ENCODE peak calls at places on chromosomes 16 and 17, in seven cellular contexts. One of them, this sample, is unnamed.

GRCh38 chr17:3879181-3879580 is 13.7 kb downstream of the CAMKK1 start:
- DNase-seq in left lobe of liver: no peak
- DNase-seq in epithelial cell of esophagus: no peak
- DNase-seq in transverse colon: no peak
- DNase-seq in amniotic stem cell: peak; percentile 25
- DNase-seq in activated effector memory CD4-positive, alpha-beta T cell treated with anti-CD3 and anti-CD28 coated beads, Interleukin-2, amount 50 U/mL, for 16 hours: no peak
- DNase-seq in Peyer's patch: no peak
- DNase-seq in this sample: no peak

GRCh38 chr16:53611151-53611802 is 92.4 kb downstream of the RPGRIP1L start:
- DNase-seq in left lobe of liver: no peak
- DNase-seq in epithelial cell of esophagus: no peak
- DNase-seq in transverse colon: no peak
- DNase-seq in amniotic stem cell: no peak
- DNase-seq in activated effector memory CD4-positive, alpha-beta T cell treated with anti-CD3 and anti-CD28 coated beads, Interleukin-2, amount 50 U/mL, for 16 hours: no peak
- DNase-seq in Peyer's patch: no peak
- DNase-seq in this sample: no peak

GRCh38 chr16:90031931-90032663 is 12.8 kb upstream of the DBNDD1 start:
- DNase-seq in left lobe of liver: no peak
- DNase-seq in epithelial cell of esophagus: peak; percentile 54
- DNase-seq in transverse colon: no peak
- DNase-seq in amniotic stem cell: no peak
- DNase-seq in activated effector memory CD4-positive, alpha-beta T cell treated with anti-CD3 and anti-CD28 coated beads, Interleukin-2, amount 50 U/mL, for 16 hours: no peak
- DNase-seq in Peyer's patch: no peak
- DNase-seq in this sample: no peak

GRCh38 chr17:79866791-79867190 is 27.6 kb upstream of the CBX4 start:
- DNase-seq in left lobe of liver: no peak
- DNase-seq in epithelial cell of esophagus: no peak
- DNase-seq in transverse colon: no peak
- DNase-seq in amniotic stem cell: no peak
- DNase-seq in activated effector memory CD4-positive, alpha-beta T cell treated with anti-CD3 and anti-CD28 coated beads, Interleukin-2, amount 50 U/mL, for 16 hours: no peak
- DNase-seq in Peyer's patch: no peak
- DNase-seq in this sample: no peak

GRCh38 chr16:8173111-8173644 is 417.1 kb downstream of the TMEM114 start:
- DNase-seq in left lobe of liver: peak; percentile 75
- DNase-seq in epithelial cell of esophagus: peak; percentile 67
- DNase-seq in transverse colon: peak; percentile 68
- DNase-seq in amniotic stem cell: no peak
- DNase-seq in activated effector memory CD4-positive, alpha-beta T cell treated with anti-CD3 and anti-CD28 coated beads, Interleukin-2, amount 50 U/mL, for 16 hours: no peak
- DNase-seq in Peyer's patch: peak; percentile 76
- DNase-seq in this sample: peak; percentile 1

GRCh38 chr17:36627101-36627500 is 25.7 kb downstream of the MRM1 start:
- DNase-seq in left lobe of liver: no peak
- DNase-seq in epithelial cell of esophagus: no peak
- DNase-seq in transverse colon: no peak
- DNase-seq in amniotic stem cell: no peak
- DNase-seq in activated effector memory CD4-positive, alpha-beta T cell treated with anti-CD3 and anti-CD28 coated beads, Interleukin-2, amount 50 U/mL, for 16 hours: no peak
- DNase-seq in Peyer's patch: no peak
- DNase-seq in this sample: no peak

GRCh38 chr16:81473969-81474959 is 29.7 kb downstream of the CMIP start:
- DNase-seq in left lobe of liver: no peak
- DNase-seq in epithelial cell of esophagus: no peak
- DNase-seq in transverse colon: no peak
- DNase-seq in amniotic stem cell: no peak
- DNase-seq in activated effector memory CD4-positive, alpha-beta T cell treated with anti-CD3 and anti-CD28 coated beads, Interleukin-2, amount 50 U/mL, for 16 hours: no peak
- DNase-seq in Peyer's patch: no peak
- DNase-seq in this sample: no peak

GRCh38 chr17:28317965-28318758 is 838 bp upstream of the TMEM97 start:
- DNase-seq in left lobe of liver: no peak
- DNase-seq in epithelial cell of esophagus: no peak
- DNase-seq in transverse colon: no peak
- DNase-seq in amniotic stem cell: no peak
- DNase-seq in activated effector memory CD4-positive, alpha-beta T cell treated with anti-CD3 and anti-CD28 coated beads, Interleukin-2, amount 50 U/mL, for 16 hours: no peak
- DNase-seq in Peyer's patch: no peak
- DNase-seq in this sample: no peak

GRCh38 chr16:12295395-12295794 is 318.9 kb downstream of the SNX29 start:
- DNase-seq in left lobe of liver: no peak
- DNase-seq in epithelial cell of esophagus: no peak
- DNase-seq in transverse colon: no peak
- DNase-seq in amniotic stem cell: no peak
- DNase-seq in activated effector memory CD4-positive, alpha-beta T cell treated with anti-CD3 and anti-CD28 coated beads, Interleukin-2, amount 50 U/mL, for 16 hours: no peak
- DNase-seq in Peyer's patch: no peak
- DNase-seq in this sample: no peak

GRCh38 chr17:21275047-21275578 is 9.4 kb upstream of the MAP2K3 start:
- DNase-seq in left lobe of liver: peak; percentile 52
- DNase-seq in epithelial cell of esophagus: no peak
- DNase-seq in transverse colon: no peak
- DNase-seq in amniotic stem cell: no peak
- DNase-seq in activated effector memory CD4-positive, alpha-beta T cell treated with anti-CD3 and anti-CD28 coated beads, Interleukin-2, amount 50 U/mL, for 16 hours: no peak
- DNase-seq in Peyer's patch: no peak
- DNase-seq in this sample: no peak

GRCh38 chr17:38444151-38444550 is 15.9 kb downstream of the ARHGAP23 start:
- DNase-seq in left lobe of liver: peak; percentile 60
- DNase-seq in epithelial cell of esophagus: peak; percentile 76
- DNase-seq in transverse colon: peak; percentile 61
- DNase-seq in amniotic stem cell: peak; percentile 33
- DNase-seq in activated effector memory CD4-positive, alpha-beta T cell treated with anti-CD3 and anti-CD28 coated beads, Interleukin-2, amount 50 U/mL, for 16 hours: peak; percentile 82
- DNase-seq in Peyer's patch: peak; percentile 72
- DNase-seq in this sample: no peak

GRCh38 chr16:28192811-28193529 is 18.8 kb downstream of the XPO6 start:
- DNase-seq in left lobe of liver: no peak
- DNase-seq in epithelial cell of esophagus: no peak
- DNase-seq in transverse colon: peak; percentile 65
- DNase-seq in amniotic stem cell: no peak
- DNase-seq in activated effector memory CD4-positive, alpha-beta T cell treated with anti-CD3 and anti-CD28 coated beads, Interleukin-2, amount 50 U/mL, for 16 hours: peak; percentile 91
- DNase-seq in Peyer's patch: peak; percentile 92
- DNase-seq in this sample: no peak

GRCh38 chr16:23182675-23183485 is at the start of gene SCNN1G:
- DNase-seq in left lobe of liver: no peak
- DNase-seq in epithelial cell of esophagus: no peak
- DNase-seq in transverse colon: peak; percentile 45
- DNase-seq in amniotic stem cell: no peak
- DNase-seq in activated effector memory CD4-positive, alpha-beta T cell treated with anti-CD3 and anti-CD28 coated beads, Interleukin-2, amount 50 U/mL, for 16 hours: no peak
- DNase-seq in Peyer's patch: peak; percentile 49
- DNase-seq in this sample: no peak

GRCh38 chr16:3656491-3657468 is 2.3 kb downstream of the DNASE1 start:
- DNase-seq in left lobe of liver: peak; percentile 42
- DNase-seq in epithelial cell of esophagus: no peak
- DNase-seq in transverse colon: no peak
- DNase-seq in amniotic stem cell: no peak
- DNase-seq in activated effector memory CD4-positive, alpha-beta T cell treated with anti-CD3 and anti-CD28 coated beads, Interleukin-2, amount 50 U/mL, for 16 hours: peak; percentile 72
- DNase-seq in Peyer's patch: peak; percentile 76
- DNase-seq in this sample: no peak

GRCh38 chr16:48565752-48566151 is 44.2 kb downstream of the N4BP1 start:
- DNase-seq in left lobe of liver: no peak
- DNase-seq in epithelial cell of esophagus: no peak
- DNase-seq in transverse colon: no peak
- DNase-seq in amniotic stem cell: no peak
- DNase-seq in activated effector memory CD4-positive, alpha-beta T cell treated with anti-CD3 and anti-CD28 coated beads, Interleukin-2, amount 50 U/mL, for 16 hours: no peak
- DNase-seq in Peyer's patch: no peak
- DNase-seq in this sample: no peak

GRCh38 chr16:20307240-20307671 is 20.1 kb downstream of the GP2 start:
- DNase-seq in left lobe of liver: no peak
- DNase-seq in epithelial cell of esophagus: no peak
- DNase-seq in transverse colon: no peak
- DNase-seq in amniotic stem cell: no peak
- DNase-seq in activated effector memory CD4-positive, alpha-beta T cell treated with anti-CD3 and anti-CD28 coated beads, Interleukin-2, amount 50 U/mL, for 16 hours: no peak
- DNase-seq in Peyer's patch: no peak
- DNase-seq in this sample: no peak

GRCh38 chr17:63120406-63120805 is 154.4 kb downstream of the TANC2 start:
- DNase-seq in left lobe of liver: no peak
- DNase-seq in epithelial cell of esophagus: peak; percentile 41
- DNase-seq in transverse colon: no peak
- DNase-seq in amniotic stem cell: no peak
- DNase-seq in activated effector memory CD4-positive, alpha-beta T cell treated with anti-CD3 and anti-CD28 coated beads, Interleukin-2, amount 50 U/mL, for 16 hours: no peak
- DNase-seq in Peyer's patch: no peak
- DNase-seq in this sample: no peak

GRCh38 chr17:48429156-48429555 is 858 bp downstream of the SKAP1 start:
- DNase-seq in left lobe of liver: no peak
- DNase-seq in epithelial cell of esophagus: no peak
- DNase-seq in transverse colon: no peak
- DNase-seq in amniotic stem cell: no peak
- DNase-seq in activated effector memory CD4-positive, alpha-beta T cell treated with anti-CD3 and anti-CD28 coated beads, Interleukin-2, amount 50 U/mL, for 16 hours: peak; percentile 74
- DNase-seq in Peyer's patch: peak; percentile 58
- DNase-seq in this sample: no peak

GRCh38 chr17:72683506-72684404 is 408.7 kb downstream of the SLC39A11 start:
- DNase-seq in left lobe of liver: no peak
- DNase-seq in epithelial cell of esophagus: peak; percentile 95
- DNase-seq in transverse colon: peak; percentile 35
- DNase-seq in amniotic stem cell: peak; percentile 52
- DNase-seq in activated effector memory CD4-positive, alpha-beta T cell treated with anti-CD3 and anti-CD28 coated beads, Interleukin-2, amount 50 U/mL, for 16 hours: no peak
- DNase-seq in Peyer's patch: peak; percentile 54
- DNase-seq in this sample: no peak

GRCh38 chr17:8080799-8081219 is 6.7 kb downstream of the ALOX12B start:
- DNase-seq in left lobe of liver: no peak
- DNase-seq in epithelial cell of esophagus: no peak
- DNase-seq in transverse colon: no peak
- DNase-seq in amniotic stem cell: no peak
- DNase-seq in activated effector memory CD4-positive, alpha-beta T cell treated with anti-CD3 and anti-CD28 coated beads, Interleukin-2, amount 50 U/mL, for 16 hours: no peak
- DNase-seq in Peyer's patch: no peak
- DNase-seq in this sample: no peak

GRCh38 chr17:45650601-45651000 is 133.5 kb upstream of the CRHR1 start:
- DNase-seq in left lobe of liver: no peak
- DNase-seq in epithelial cell of esophagus: no peak
- DNase-seq in transverse colon: no peak
- DNase-seq in amniotic stem cell: no peak
- DNase-seq in activated effector memory CD4-positive, alpha-beta T cell treated with anti-CD3 and anti-CD28 coated beads, Interleukin-2, amount 50 U/mL, for 16 hours: no peak
- DNase-seq in Peyer's patch: no peak
- DNase-seq in this sample: no peak

GRCh38 chr17:36602924-36603384 is 1.6 kb downstream of the MRM1 start:
- DNase-seq in left lobe of liver: no peak
- DNase-seq in epithelial cell of esophagus: peak; percentile 69
- DNase-seq in transverse colon: peak; percentile 68
- DNase-seq in amniotic stem cell: no peak
- DNase-seq in activated effector memory CD4-positive, alpha-beta T cell treated with anti-CD3 and anti-CD28 coated beads, Interleukin-2, amount 50 U/mL, for 16 hours: peak; percentile 86
- DNase-seq in Peyer's patch: peak; percentile 86
- DNase-seq in this sample: no peak

GRCh38 chr16:17299790-17300189 is 171.0 kb downstream of the XYLT1 start:
- DNase-seq in left lobe of liver: no peak
- DNase-seq in epithelial cell of esophagus: no peak
- DNase-seq in transverse colon: no peak
- DNase-seq in amniotic stem cell: no peak
- DNase-seq in activated effector memory CD4-positive, alpha-beta T cell treated with anti-CD3 and anti-CD28 coated beads, Interleukin-2, amount 50 U/mL, for 16 hours: no peak
- DNase-seq in Peyer's patch: no peak
- DNase-seq in this sample: no peak

GRCh38 chr17:81825841-81826471 is 7.1 kb downstream of the MCRIP1 start:
- DNase-seq in left lobe of liver: no peak
- DNase-seq in epithelial cell of esophagus: no peak
- DNase-seq in transverse colon: no peak
- DNase-seq in amniotic stem cell: no peak
- DNase-seq in activated effector memory CD4-positive, alpha-beta T cell treated with anti-CD3 and anti-CD28 coated beads, Interleukin-2, amount 50 U/mL, for 16 hours: no peak
- DNase-seq in Peyer's patch: no peak
- DNase-seq in this sample: no peak

GRCh38 chr16:30958164-30959083 is 870 bp downstream of the SETD1A start:
- DNase-seq in left lobe of liver: no peak
- DNase-seq in epithelial cell of esophagus: peak; percentile 46
- DNase-seq in transverse colon: peak; percentile 52
- DNase-seq in amniotic stem cell: no peak
- DNase-seq in activated effector memory CD4-positive, alpha-beta T cell treated with anti-CD3 and anti-CD28 coated beads, Interleukin-2, amount 50 U/mL, for 16 hours: no peak
- DNase-seq in Peyer's patch: peak; percentile 66
- DNase-seq in this sample: no peak

GRCh38 chr16:27374794-27375499 is 27.0 kb upstream of the IL21R start:
- DNase-seq in left lobe of liver: peak; percentile 49
- DNase-seq in epithelial cell of esophagus: peak; percentile 63
- DNase-seq in transverse colon: peak; percentile 58
- DNase-seq in amniotic stem cell: peak; percentile 21
- DNase-seq in activated effector memory CD4-positive, alpha-beta T cell treated with anti-CD3 and anti-CD28 coated beads, Interleukin-2, amount 50 U/mL, for 16 hours: peak; percentile 77
- DNase-seq in Peyer's patch: peak; percentile 68
- DNase-seq in this sample: peak; percentile 49

GRCh38 chr16:21683184-21683583 is 19.4 kb downstream of the OTOA start:
- DNase-seq in left lobe of liver: no peak
- DNase-seq in epithelial cell of esophagus: no peak
- DNase-seq in transverse colon: no peak
- DNase-seq in amniotic stem cell: no peak
- DNase-seq in activated effector memory CD4-positive, alpha-beta T cell treated with anti-CD3 and anti-CD28 coated beads, Interleukin-2, amount 50 U/mL, for 16 hours: no peak
- DNase-seq in Peyer's patch: no peak
- DNase-seq in this sample: no peak

GRCh38 chr17:77698903-77699615 is 259.4 kb upstream of the TNRC6C start:
- DNase-seq in left lobe of liver: no peak
- DNase-seq in epithelial cell of esophagus: no peak
- DNase-seq in transverse colon: no peak
- DNase-seq in amniotic stem cell: no peak
- DNase-seq in activated effector memory CD4-positive, alpha-beta T cell treated with anti-CD3 and anti-CD28 coated beads, Interleukin-2, amount 50 U/mL, for 16 hours: peak; percentile 25
- DNase-seq in Peyer's patch: peak; percentile 27
- DNase-seq in this sample: no peak

GRCh38 chr17:51860934-51861561 is 297.5 kb downstream of the CA10 start:
- DNase-seq in left lobe of liver: peak; percentile 52
- DNase-seq in epithelial cell of esophagus: peak; percentile 61
- DNase-seq in transverse colon: peak; percentile 47
- DNase-seq in amniotic stem cell: no peak
- DNase-seq in activated effector memory CD4-positive, alpha-beta T cell treated with anti-CD3 and anti-CD28 coated beads, Interleukin-2, amount 50 U/mL, for 16 hours: no peak
- DNase-seq in Peyer's patch: peak; percentile 46
- DNase-seq in this sample: no peak

GRCh38 chr16:89093602-89094251 is at the start of gene ACSF3:
- DNase-seq in left lobe of liver: peak; percentile 70
- DNase-seq in epithelial cell of esophagus: peak; percentile 57
- DNase-seq in transverse colon: peak; percentile 65
- DNase-seq in amniotic stem cell: no peak
- DNase-seq in activated effector memory CD4-positive, alpha-beta T cell treated with anti-CD3 and anti-CD28 coated beads, Interleukin-2, amount 50 U/mL, for 16 hours: peak; percentile 87
- DNase-seq in Peyer's patch: peak; percentile 81
- DNase-seq in this sample: no peak

GRCh38 chr16:7397901-7398300 is 65.3 kb downstream of the RBFOX1 start:
- DNase-seq in left lobe of liver: no peak
- DNase-seq in epithelial cell of esophagus: no peak
- DNase-seq in transverse colon: no peak
- DNase-seq in amniotic stem cell: no peak
- DNase-seq in activated effector memory CD4-positive, alpha-beta T cell treated with anti-CD3 and anti-CD28 coated beads, Interleukin-2, amount 50 U/mL, for 16 hours: no peak
- DNase-seq in Peyer's patch: no peak
- DNase-seq in this sample: no peak

GRCh38 chr17:64661731-64661980 is 451 bp downstream of the SMURF2 start:
- DNase-seq in left lobe of liver: no peak
- DNase-seq in epithelial cell of esophagus: no peak
- DNase-seq in transverse colon: no peak
- DNase-seq in amniotic stem cell: no peak
- DNase-seq in activated effector memory CD4-positive, alpha-beta T cell treated with anti-CD3 and anti-CD28 coated beads, Interleukin-2, amount 50 U/mL, for 16 hours: no peak
- DNase-seq in Peyer's patch: peak; percentile 67
- DNase-seq in this sample: no peak

GRCh38 chr16:10598157-10598556 is 17.8 kb upstream of the EMP2 start:
- DNase-seq in left lobe of liver: no peak
- DNase-seq in epithelial cell of esophagus: no peak
- DNase-seq in transverse colon: peak; percentile 88
- DNase-seq in amniotic stem cell: no peak
- DNase-seq in activated effector memory CD4-positive, alpha-beta T cell treated with anti-CD3 and anti-CD28 coated beads, Interleukin-2, amount 50 U/mL, for 16 hours: no peak
- DNase-seq in Peyer's patch: peak; percentile 72
- DNase-seq in this sample: no peak

GRCh38 chr17:50686494-50687199 is 21.1 kb downstream of the ANKRD40 start:
- DNase-seq in left lobe of liver: peak; percentile 90
- DNase-seq in epithelial cell of esophagus: peak; percentile 51
- DNase-seq in transverse colon: peak; percentile 89
- DNase-seq in amniotic stem cell: no peak
- DNase-seq in activated effector memory CD4-positive, alpha-beta T cell treated with anti-CD3 and anti-CD28 coated beads, Interleukin-2, amount 50 U/mL, for 16 hours: no peak
- DNase-seq in Peyer's patch: peak; percentile 90
- DNase-seq in this sample: no peak